ENCODE peak calls at places on chromosomes 5 and 9, in six cellular contexts. I is OCI-LY7; S is left ventricle myocardium inferior; H is K562; P is hepatocyte; O is CD8-positive, alpha-beta T cell. R is an unnamed sample.

GRCh38 chr5:124572973-124573372 is 173.5 kb downstream of the ZNF608 start:
- DNase-seq in I (no peak), S (no peak), H (no peak), P (no peak), O (no peak), R (no peak)

GRCh38 chr5:150208187-150209015 is 18.5 kb downstream of the SLC6A7 start:
- DNase-seq in I (no peak), S (no peak), H (no peak), P (no peak), O (no peak), R (no peak)

GRCh38 chr9:101449071-101449721 is 13.6 kb upstream of the ALDOB start:
- DNase-seq in I (peak), S (peak), H (peak), P (peak), O (peak), R (peak)

GRCh38 chr9:806285-807156 is 35.0 kb upstream of the DMRT1 start:
- DNase-seq in I (peak), S (no peak), H (no peak), P (peak), O (no peak), R (peak)

GRCh38 chr5:90386099-90386710 is 23.4 kb downstream of the CETN3 start:
- DNase-seq in I (peak), S (no peak), H (no peak), P (peak), O (no peak), R (no peak)

GRCh38 chr9:72586388-72587160 is 65.2 kb downstream of the TMC1 start:
- DNase-seq in I (no peak), S (no peak), H (no peak), P (peak), O (peak), R (no peak)

GRCh38 chr5:78533356-78533755 is 115.2 kb downstream of the LHFPL2 start:
- DNase-seq in I (peak), S (no peak), H (peak), P (peak), O (no peak), R (peak)

GRCh38 chr9:102049586-102050246 is 311.3 kb upstream of the GRIN3A start:
- DNase-seq in I (no peak), S (no peak), H (no peak), P (no peak), O (no peak), R (no peak)

GRCh38 chr5:55570026-55570425 is 35.3 kb upstream of the PLPP1 start:
- DNase-seq in I (no peak), S (no peak), H (no peak), P (no peak), O (no peak), R (no peak)

DNA sequence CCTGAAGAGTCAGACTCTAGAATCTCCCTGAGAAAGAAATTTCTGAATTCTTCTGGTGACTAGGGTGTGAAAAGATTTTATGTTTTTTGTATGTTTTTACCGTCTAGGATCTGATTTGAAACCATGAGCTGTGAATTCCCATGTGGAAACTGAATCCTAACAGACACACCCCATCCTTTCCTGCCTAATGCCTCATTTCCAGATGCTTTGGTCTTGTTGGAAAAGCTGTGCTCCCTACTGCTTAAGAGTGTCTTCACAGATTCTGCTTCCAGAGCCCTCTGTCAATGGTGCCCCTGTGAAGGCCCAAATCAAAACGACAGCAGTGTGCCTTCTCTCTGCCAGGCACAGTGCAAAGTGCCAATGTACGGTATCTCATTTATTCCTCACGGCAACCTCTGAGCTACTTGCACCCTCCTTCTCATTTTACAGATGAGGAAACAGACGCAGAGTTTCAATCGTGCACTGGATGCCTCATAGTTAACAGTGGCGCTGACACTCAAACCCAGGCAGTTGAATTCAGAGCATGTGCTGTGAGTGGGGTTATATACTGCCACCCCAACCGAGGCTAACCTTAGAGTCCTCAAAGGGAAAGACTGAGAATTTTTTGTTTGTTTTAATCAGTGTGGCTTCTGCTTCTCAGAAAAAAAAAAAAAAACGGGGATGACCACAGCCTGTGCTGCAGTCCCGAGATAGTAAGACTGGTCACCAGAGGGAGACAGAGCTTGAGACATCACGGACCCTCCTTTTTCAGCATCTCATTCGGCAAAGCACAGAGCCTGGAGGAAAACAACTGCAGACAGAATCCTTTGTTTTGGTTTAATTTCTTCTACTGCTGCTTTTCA is 188.4 kb downstream of the SNCAIP start:
- DNase-seq in I (peak), S (no peak), H (peak), P (peak), O (no peak), R (peak)
- TF ChIP-seq CTCF in I (peak), S (peak), H (peak), P (peak), O (no peak), R (peak)

DNA sequence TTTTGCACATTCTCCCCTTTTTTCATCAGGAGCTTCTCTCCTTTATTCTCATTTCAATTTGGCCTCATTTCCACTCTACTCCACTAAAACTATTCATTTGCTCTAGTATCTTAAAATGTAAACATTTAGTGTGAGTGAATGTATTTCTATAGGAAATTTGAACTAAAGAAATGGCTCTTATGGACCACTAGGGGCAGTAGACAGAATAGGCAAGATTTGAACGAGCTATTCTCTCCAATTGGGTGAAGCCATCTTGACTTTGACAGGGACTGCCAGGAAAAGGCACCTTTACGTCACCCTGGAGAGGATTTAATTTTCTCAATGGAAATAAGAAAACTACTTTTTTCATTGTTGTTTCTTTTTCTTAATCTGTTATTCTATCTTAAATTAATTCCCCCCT is 666.3 kb downstream of the DNAH5 start:
- DNase-seq in I (peak), S (no peak), H (peak), P (no peak), O (no peak), R (no peak)
- TF ChIP-seq CTCF in I (peak), S (no peak), H (no peak), P (peak), O (no peak), R (peak)

GRCh38 chr9:123049589-123050222 is 16.2 kb downstream of the GPR21 start:
- DNase-seq in I (no peak), S (no peak), H (no peak), P (peak), O (no peak), R (no peak)
- TF ChIP-seq CTCF in I (no peak), S (no peak), H (no peak), P (no peak), O (no peak), R (no peak)

GRCh38 chr5:141040093-141040762 is 10.9 kb upstream of the PCDHB1 start:
- DNase-seq in I (no peak), S (peak), H (no peak), P (peak), O (no peak), R (no peak)
- TF ChIP-seq CTCF in I (no peak), S (peak), H (no peak), P (peak), O (no peak), R (no peak)

DNA sequence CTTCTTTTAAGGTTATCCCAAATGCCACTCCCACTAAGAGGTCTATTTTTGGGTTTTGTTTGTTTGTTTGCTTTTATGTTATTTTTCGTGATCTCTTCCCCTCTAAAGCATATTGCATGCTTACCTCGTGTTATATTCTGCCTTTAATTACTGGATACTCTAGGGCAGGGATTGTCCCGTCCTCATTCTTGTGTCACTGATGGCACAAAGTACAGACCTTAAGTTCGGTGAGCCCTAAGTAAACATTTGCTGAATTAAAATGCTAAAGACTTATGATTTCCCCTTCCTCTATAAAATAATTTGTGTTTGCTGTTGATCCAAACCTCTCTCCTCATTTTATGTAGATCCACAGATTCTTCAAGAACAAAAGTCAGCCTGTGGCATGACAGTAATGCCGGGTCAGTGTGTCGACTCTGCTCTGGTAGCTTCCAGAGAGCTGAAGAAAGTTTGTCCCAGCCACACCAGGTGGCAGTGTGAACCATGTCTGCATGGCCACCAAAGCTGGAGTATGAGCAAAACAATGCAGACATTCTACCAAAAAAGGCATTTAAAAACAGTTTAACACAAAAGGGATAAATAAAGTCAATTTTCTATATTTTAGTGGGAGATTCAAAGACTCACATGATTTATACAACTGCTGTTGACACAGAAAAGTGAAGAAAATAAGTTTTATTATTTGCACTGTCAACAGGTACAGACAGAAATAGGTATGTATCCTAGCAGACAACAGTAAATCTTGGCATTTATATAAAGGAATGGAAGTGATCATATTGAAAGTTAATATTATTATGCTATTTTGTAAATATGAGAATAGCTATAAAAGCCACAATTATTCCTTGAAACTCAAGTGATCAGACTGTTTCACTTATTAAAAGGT is 17.9 kb upstream of the POC5 start:
- DNase-seq in I (peak), S (peak), H (no peak), P (peak), O (no peak), R (peak)
- TF ChIP-seq CTCF in I (peak), S (peak), H (peak), P (peak), O (no peak), R (peak)

DNA sequence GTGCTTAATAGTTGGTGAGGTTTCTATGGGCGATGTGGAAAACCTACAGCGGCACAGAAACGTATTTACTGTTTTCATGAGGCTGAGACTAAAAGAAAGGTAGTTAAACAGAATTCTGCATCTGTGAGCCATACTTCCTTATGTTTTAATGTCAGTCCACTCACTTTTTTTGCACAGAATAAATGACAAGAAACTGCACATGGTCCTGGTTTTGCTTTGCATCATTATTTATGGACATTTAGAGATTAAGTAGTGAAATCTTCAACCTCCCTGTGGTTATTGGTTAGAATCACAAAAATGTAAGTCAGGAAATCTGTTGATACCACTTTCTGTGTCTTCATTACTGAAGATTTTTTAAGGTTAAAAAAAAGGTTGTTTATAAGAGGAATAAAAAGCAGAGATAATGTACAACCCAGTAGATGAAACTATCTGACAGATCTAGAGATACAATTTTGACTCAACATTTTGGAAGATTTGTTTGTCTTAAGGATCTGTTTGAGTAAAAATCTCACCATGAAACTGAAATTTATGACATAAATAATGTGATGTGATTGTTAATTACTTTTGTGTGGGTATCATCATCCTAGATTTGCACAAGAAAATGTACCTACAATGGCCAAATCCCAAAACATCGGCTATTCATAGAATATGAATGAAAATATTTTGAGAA is 2.4 kb downstream of the PRR16 start:
- DNase-seq in I (no peak), S (no peak), H (no peak), P (no peak), O (no peak), R (no peak)
- TF ChIP-seq CTCF in I (no peak), S (no peak), H (no peak), P (no peak), O (no peak), R (no peak)

GRCh38 chr5:139458580-139459407 is 3.7 kb downstream of the ECSCR start:
- DNase-seq in I (peak), S (no peak), H (no peak), P (no peak), O (peak), R (peak)
- TF ChIP-seq CTCF in I (no peak), S (no peak), H (no peak), P (no peak), O (no peak), R (no peak)

DNA sequence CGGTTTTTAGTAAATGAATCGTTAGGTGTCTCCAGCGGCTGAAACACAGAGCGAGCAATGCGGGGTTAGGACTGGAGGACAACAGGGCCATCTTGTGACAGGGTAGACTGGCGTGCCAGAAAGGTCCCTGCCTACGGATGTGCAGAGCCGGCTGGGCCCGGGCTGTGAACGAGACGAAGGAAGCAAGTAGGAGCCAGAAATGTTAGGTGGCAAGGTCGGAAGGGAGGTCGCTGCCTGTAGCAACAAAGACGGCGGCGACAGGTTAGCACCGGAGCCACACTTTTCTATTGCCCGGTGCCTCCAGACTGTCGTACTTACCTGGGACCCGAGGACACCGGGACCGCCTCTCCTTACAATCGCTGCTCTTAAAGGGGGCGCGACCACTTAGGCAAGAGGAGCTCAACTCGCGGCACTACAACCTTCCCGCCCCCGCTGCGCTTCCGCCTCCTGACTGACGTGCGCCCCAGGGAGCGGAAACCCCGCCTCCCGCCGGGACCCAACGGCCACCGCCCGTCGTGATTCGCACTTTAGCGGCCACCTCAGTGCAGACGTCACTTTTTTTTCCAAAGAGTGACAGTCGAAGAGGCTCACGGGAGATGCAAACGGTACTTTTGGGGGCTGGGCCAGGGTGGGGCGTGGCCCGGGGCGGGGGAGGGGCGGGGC is at the start of gene INIP:
- DNase-seq in I (peak), S (peak), H (peak), P (peak), O (peak), R (peak)
- TF ChIP-seq CTCF in I (peak), S (peak), H (peak), P (peak), O (no peak), R (peak)

DNA sequence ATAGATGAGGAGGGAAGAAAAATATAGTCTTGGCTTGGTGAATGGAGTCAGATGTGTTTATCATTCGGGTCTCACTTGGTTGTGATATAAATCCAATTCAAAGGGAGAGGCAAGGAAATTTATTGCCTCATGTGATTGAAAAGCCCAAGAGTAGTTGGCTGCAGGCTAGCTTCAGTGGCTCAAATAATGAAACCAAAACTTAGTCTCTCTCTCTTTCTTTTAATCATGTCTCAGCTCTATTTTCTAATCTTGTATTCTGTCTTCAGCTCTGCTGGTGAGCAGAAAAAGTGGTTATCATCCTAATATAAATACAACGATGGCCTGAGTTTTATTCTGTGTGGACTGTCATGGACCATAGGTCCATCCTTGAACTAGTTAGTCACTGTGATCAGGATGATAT is 234.2 kb upstream of the PPP1R2B start:
- DNase-seq in I (no peak), S (no peak), H (no peak), P (no peak), O (no peak), R (no peak)
- TF ChIP-seq CTCF in I (no peak), S (no peak), H (no peak), P (no peak), O (no peak), R (no peak)

GRCh38 chr9:38708759-38709158 is 11.2 kb downstream of the FAM240B start:
- DNase-seq in I (no peak), S (no peak), H (no peak), P (no peak), O (no peak), R (no peak)

GRCh38 chr9:38705917-38706316 is 14.0 kb downstream of the FAM240B start:
- DNase-seq in I (no peak), S (no peak), H (no peak), P (no peak), O (no peak), R (no peak)

GRCh38 chr9:38706493-38706892 is 13.4 kb downstream of the FAM240B start:
- DNase-seq in I (no peak), S (no peak), H (no peak), P (no peak), O (no peak), R (no peak)

GRCh38 chr9:38713426-38713825 is 6.5 kb downstream of the FAM240B start:
- DNase-seq in I (no peak), S (no peak), H (no peak), P (peak), O (no peak), R (no peak)

GRCh38 chr9:38707885-38708640 is 11.9 kb downstream of the FAM240B start:
- DNase-seq in I (peak), S (no peak), H (peak), P (no peak), O (no peak), R (peak)
- TF ChIP-seq CTCF in I (peak), S (peak), H (peak), P (no peak), O (no peak), R (peak)